ENCODE peak calls at places on chromosomes 4 and X, in seven cellular contexts. D is kidney epithelial cell, R is GM12878, H is adipocyte, O is Panc1, V is A549, K is IMR-90. C is an unnamed sample.

GRCh38 chr4:80637190-80637589 is 301.7 kb downstream of the CFAP299 start:
- DNase-seq in D (no peak), R (no peak), O (no peak), V (no peak), K (no peak), H (no peak), C (no peak)

GRCh38 chrX:1106478-1107210 is 105.8 kb downstream of the CRLF2 start:
- DNase-seq in R (no peak), D (no peak), H (no peak), O (no peak), V (peak; percentile 42), K (no peak), C (no peak)

GRCh38 chr4:4461850-4462249 is 74.9 kb downstream of the NSG1 start:
- DNase-seq in K (no peak), V (no peak), O (no peak), D (no peak), H (no peak), R (no peak), C (no peak)

GRCh38 chrX:53374222-53374820 is 48.1 kb downstream of the SMC1A start:
- DNase-seq in O (no peak), K (peak; percentile 51), V (no peak), H (peak; percentile 6), R (no peak), D (no peak), C (no peak)

GRCh38 chr4:159042097-159042605 is 60.7 kb upstream of the RAPGEF2 start:
- DNase-seq in R (no peak), H (no peak), K (no peak), V (no peak), O (no peak), D (no peak), C (no peak)

GRCh38 chrX:97402333-97402732 is 518.6 kb downstream of the RPA4 start:
- DNase-seq in R (no peak), K (no peak), V (no peak), O (no peak), H (no peak), D (no peak), C (no peak)

GRCh38 chr4:76765473-76766183 is 132.3 kb downstream of the SOWAHB start:
- DNase-seq in D (no peak), K (peak; percentile 34), O (no peak), R (peak; percentile 68), V (no peak), H (no peak), C (peak; percentile 89)

GRCh38 chr4:55633903-55634302 is 2.2 kb downstream of the NMU start:
- DNase-seq in V (no peak), R (no peak), D (no peak), H (no peak), O (no peak), K (no peak), C (no peak)

GRCh38 chr4:89294583-89295244 is 12.9 kb downstream of the GPRIN3 start:
- DNase-seq in R (no peak), H (no peak), V (no peak), O (no peak), K (no peak), D (no peak), C (no peak)

GRCh38 chr4:137558951-137559350 is 26.7 kb upstream of the PCDH18 start:
- DNase-seq in H (peak; percentile 48), V (no peak), D (no peak), O (no peak), R (no peak), K (peak; percentile 80), C (no peak)

GRCh38 chrX:53930513-53931380 is 113.5 kb downstream of the PHF8 start:
- DNase-seq in V (peak; percentile 3), R (no peak), K (peak; percentile 65), D (no peak), H (no peak), O (no peak), C (no peak)

GRCh38 chrX:2397648-2398340 is 103.0 kb downstream of the DHRSX start:
- DNase-seq in D (no peak), K (peak; percentile 67), R (no peak), H (peak; percentile 36), V (no peak), O (no peak), C (peak; percentile 4)

GRCh38 chr4:30743897-30744296 is 23.7 kb downstream of the PCDH7 start:
- DNase-seq in V (no peak), K (no peak), R (no peak), O (no peak), D (no peak), H (no peak), C (no peak)

GRCh38 chrX:109997786-109998452 is 5.0 kb upstream of the TMEM164 start:
- DNase-seq in R (no peak), K (no peak), O (no peak), D (no peak), H (no peak), V (no peak), C (no peak)

GRCh38 chrX:153727108-153727931 is 2.7 kb downstream of the ABCD1 start:
- DNase-seq in H (peak; percentile 31), K (no peak), D (no peak), V (no peak), R (no peak), O (no peak), C (no peak)
- H3K4me3 ChIP-seq in H (peak overlapping the region; percentile 74), K (peak overlapping the region; percentile 14), D (no peak overlapping the region), V (no peak overlapping the region), R (no peak overlapping the region), O (peak overlapping the region; percentile 80), C (peak overlapping the region; percentile 3)

DNA sequence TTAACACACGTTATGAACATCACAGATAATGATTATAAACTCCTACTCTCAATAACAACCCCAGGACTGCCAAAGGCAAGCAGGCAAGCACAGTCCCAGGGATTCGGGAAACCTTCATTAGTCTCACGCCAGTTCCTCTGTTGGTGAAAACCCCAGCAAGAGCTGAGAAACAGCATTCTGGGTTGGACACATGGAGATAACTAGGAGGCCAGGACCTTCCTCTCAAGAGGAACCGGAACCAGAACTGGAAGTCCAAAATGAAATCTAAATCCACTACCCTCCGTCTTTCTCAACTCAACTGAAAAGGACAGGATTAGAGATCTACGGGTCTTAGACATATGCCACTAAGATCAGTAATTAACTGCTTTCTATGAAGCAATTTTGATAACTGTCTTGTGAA is 3.8 kb downstream of the VEGFC start:
- DNase-seq in O (no peak), H (no peak), R (no peak), K (no peak), V (no peak), D (no peak), C (no peak)
- H3K4me3 ChIP-seq in O (peak overlapping the region; percentile 95), H (no peak overlapping the region), R (no peak overlapping the region), K (peak overlapping the region; percentile 15), V (no peak overlapping the region), D (no peak overlapping the region), C (peak overlapping the region; percentile 80)

GRCh38 chr4:1245481-1246051 is 3.4 kb downstream of the CTBP1 start:
- DNase-seq in K (no peak), D (no peak), R (no peak), H (no peak), O (no peak), V (no peak), C (no peak)
- H3K4me3 ChIP-seq in K (no peak overlapping the region), D (no peak overlapping the region), R (peak overlapping the region; percentile 80), H (no peak overlapping the region), O (no peak overlapping the region), V (no peak overlapping the region), C (no peak overlapping the region)

GRCh38 chrX:43878902-43879526 is 3.2 kb downstream of the MAOB start:
- DNase-seq in R (no peak), H (no peak), D (no peak), V (no peak), K (no peak), O (no peak), C (no peak)

GRCh38 chrX:43881410-43882293 is 598 bp downstream of the MAOB start:
- DNase-seq in V (no peak), O (no peak), K (no peak), R (no peak), H (no peak), D (no peak), C (no peak)

GRCh38 chrX:43880439-43880838 is 1.8 kb downstream of the MAOB start:
- DNase-seq in D (no peak), V (no peak), H (no peak), K (no peak), O (no peak), R (no peak), C (no peak)

GRCh38 chrX:43885617-43886016 is 3.4 kb upstream of the MAOB start:
- DNase-seq in K (no peak), R (no peak), V (no peak), D (no peak), O (no peak), H (no peak), C (no peak)

GRCh38 chrX:43882294-43882681 is at the start of gene MAOB:
- DNase-seq in D (no peak), H (no peak), K (no peak), V (no peak), O (no peak), R (no peak), C (no peak)
- H3K4me3 ChIP-seq in D (peak within 1 kb of the TSS; percentile 37), H (peak within 1 kb of the TSS; percentile 62), K (no peak within 1 kb of the TSS), V (no peak within 1 kb of the TSS), O (no peak within 1 kb of the TSS), R (no peak within 1 kb of the TSS), C (no peak within 1 kb of the TSS)

GRCh38 chr4:128060130-128060619 is 937 bp upstream of the LARP1B start:
- DNase-seq in O (no peak), H (no peak), D (no peak), V (no peak), K (peak; percentile 6), R (no peak), C (no peak)

GRCh38 chr4:128061566-128062536 is 739 bp downstream of the LARP1B start:
- DNase-seq in H (peak; percentile 75), O (no peak), R (no peak), D (no peak), K (peak; percentile 15), V (peak; percentile 71), C (no peak)

GRCh38 chr4:128056396-128056795 is 4.7 kb upstream of the LARP1B start:
- DNase-seq in K (no peak), H (no peak), R (no peak), V (no peak), D (no peak), O (no peak), C (no peak)

GRCh38 chr4:128060620-128061565 is at the start of gene LARP1B:
- DNase-seq in V (peak; percentile 94), O (no peak), K (peak; percentile 95), R (peak; percentile 74), H (peak; percentile 98), D (peak; percentile 71), C (peak; percentile 79)
- H3K4me3 ChIP-seq in V (peak within 1 kb of the TSS; percentile 75), O (peak within 1 kb of the TSS; percentile 73), K (peak within 1 kb of the TSS; percentile 77), R (peak within 1 kb of the TSS; percentile 92), H (peak within 1 kb of the TSS; percentile 95), D (peak within 1 kb of the TSS; percentile 84), C (peak within 1 kb of the TSS; percentile 91)

DNA sequence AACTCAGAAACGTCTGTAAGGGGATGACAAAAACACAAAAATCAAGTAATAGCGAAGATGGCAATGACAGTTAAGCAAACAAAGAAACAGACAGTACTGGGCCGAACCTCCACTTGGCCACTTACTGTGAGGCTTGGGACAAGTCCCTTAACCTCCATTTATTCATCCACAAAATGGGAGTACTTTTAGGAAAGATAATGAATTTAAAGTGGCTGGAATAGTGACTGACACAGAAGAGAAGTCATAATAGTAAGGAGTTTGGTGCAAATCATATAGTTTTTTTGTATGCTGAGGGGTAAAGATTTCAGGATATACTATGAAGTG is 1.4 kb upstream of the TLR6 start:
- DNase-seq in R (no peak), K (no peak), O (no peak), D (no peak), V (no peak), H (no peak), C (no peak)
- H3K4me3 ChIP-seq in R (no peak overlapping the region), K (no peak overlapping the region), O (no peak overlapping the region), D (no peak overlapping the region), V (no peak overlapping the region), H (peak overlapping the region; percentile 76), C (no peak overlapping the region)